ENCODE peak calls at places on chromosomes 6 and 20, in five cellular contexts. One of them, this sample, is unnamed.

GRCh38 chr6:166988674-166989201 is 10.5 kb upstream of the CEP43 start:
- DNase-seq in fibroblast of the aortic adventitia: no peak
- DNase-seq in AML-193: no peak
- DNase-seq in CD8-positive, alpha-beta T cell: no peak
- DNase-seq in mucosa of descending colon: no peak
- DNase-seq in this sample: no peak

GRCh38 chr6:154937306-154938244 is 57.5 kb upstream of the TIAM2 start:
- DNase-seq in CD8-positive, alpha-beta T cell: no peak
- DNase-seq in mucosa of descending colon: no peak
- DNase-seq in fibroblast of the aortic adventitia: peak; percentile 48
- DNase-seq in AML-193: no peak
- DNase-seq in this sample: no peak

GRCh38 chr20:48738399-48739304 is 89.1 kb downstream of the PREX1 start:
- DNase-seq in mucosa of descending colon: peak; percentile 35
- DNase-seq in CD8-positive, alpha-beta T cell: peak; percentile 53
- DNase-seq in AML-193: no peak
- DNase-seq in fibroblast of the aortic adventitia: no peak
- DNase-seq in this sample: no peak

GRCh38 chr6:107673076-107673494 is 151.0 kb downstream of the SCML4 start:
- DNase-seq in mucosa of descending colon: no peak
- DNase-seq in fibroblast of the aortic adventitia: no peak
- DNase-seq in CD8-positive, alpha-beta T cell: no peak
- DNase-seq in AML-193: no peak
- DNase-seq in this sample: no peak

GRCh38 chr20:17642404-17643269 is 39.4 kb downstream of the RRBP1 start:
- DNase-seq in fibroblast of the aortic adventitia: no peak
- DNase-seq in AML-193: no peak
- DNase-seq in CD8-positive, alpha-beta T cell: no peak
- DNase-seq in mucosa of descending colon: no peak
- DNase-seq in this sample: no peak

GRCh38 chr6:62150048-62150663 is 135.9 kb downstream of the KHDRBS2 start:
- DNase-seq in fibroblast of the aortic adventitia: peak; percentile 5
- DNase-seq in mucosa of descending colon: peak; percentile 20
- DNase-seq in CD8-positive, alpha-beta T cell: no peak
- DNase-seq in AML-193: peak; percentile 57
- DNase-seq in this sample: no peak

GRCh38 chr6:108947114-108947854 is 99.1 kb downstream of the ARMC2 start:
- DNase-seq in fibroblast of the aortic adventitia: peak; percentile 86
- DNase-seq in mucosa of descending colon: no peak
- DNase-seq in AML-193: peak; percentile 26
- DNase-seq in CD8-positive, alpha-beta T cell: no peak
- DNase-seq in this sample: no peak

GRCh38 chr6:95767897-95768463 is 190.6 kb downstream of the MANEA start:
- DNase-seq in mucosa of descending colon: no peak
- DNase-seq in AML-193: no peak
- DNase-seq in CD8-positive, alpha-beta T cell: no peak
- DNase-seq in fibroblast of the aortic adventitia: no peak
- DNase-seq in this sample: no peak

GRCh38 chr20:38764563-38765355 is 16.5 kb downstream of the ACTR5 start:
- DNase-seq in mucosa of descending colon: no peak
- DNase-seq in fibroblast of the aortic adventitia: peak; percentile 86
- DNase-seq in CD8-positive, alpha-beta T cell: peak; percentile 11
- DNase-seq in AML-193: no peak
- DNase-seq in this sample: no peak

GRCh38 chr20:62197321-62197720 is 14.5 kb downstream of the MTG2 start:
- DNase-seq in AML-193: no peak
- DNase-seq in CD8-positive, alpha-beta T cell: no peak
- DNase-seq in mucosa of descending colon: no peak
- DNase-seq in fibroblast of the aortic adventitia: no peak
- DNase-seq in this sample: no peak